ENCODE peak calls at places on chromosomes 13 and 19, in five cellular contexts. Y is lower leg skin, A is neural crest cell, N is mucosa of descending colon, U is WTC11. O is an unnamed sample.

GRCh38 chr19:41479757-41480191 is 36.8 kb downstream of the ERICH4 start:
- DNase-seq in U (no peak), A (no peak), Y (no peak), N (no peak), O (peak)

GRCh38 chr19:10817291-10818038 is 18.5 kb downstream of the TMED1 start:
- DNase-seq in Y (peak), A (no peak), N (peak), U (no peak), O (peak)

GRCh38 chr19:10118960-10119359 is 739 bp downstream of the EIF3G start:
- DNase-seq in U (no peak), A (no peak), Y (no peak), N (no peak), O (peak)

GRCh38 chr13:78820541-78820940 is 161.6 kb upstream of the OBI1 start:
- DNase-seq in Y (no peak), A (no peak), N (no peak), U (no peak), O (no peak)

GRCh38 chr13:97322740-97323342 is 100.7 kb downstream of the MBNL2 start:
- DNase-seq in Y (no peak), A (no peak), N (no peak), U (no peak), O (peak)

GRCh38 chr19:56837892-56838679 is 2.4 kb downstream of the PEG3 start:
- DNase-seq in U (no peak), A (no peak), Y (peak), N (peak), O (peak)

GRCh38 chr13:61286148-61286745 is 129.4 kb downstream of the PCDH20 start:
- DNase-seq in Y (no peak), A (no peak), U (peak), N (no peak), O (no peak)

GRCh38 chr19:46715620-46716012 is 1.3 kb downstream of the PRKD2 start:
- DNase-seq in U (no peak), A (no peak), N (no peak), Y (no peak), O (no peak)

GRCh38 chr19:37997911-37998344 is 90.9 kb downstream of the SIPA1L3 start:
- DNase-seq in Y (no peak), U (no peak), A (no peak), N (no peak), O (peak)

GRCh38 chr19:11806354-11807098 is 7.5 kb upstream of the ZNF440 start:
- DNase-seq in U (no peak), N (no peak), A (no peak), Y (no peak), O (no peak)

GRCh38 chr13:80989241-80989640 is 648.3 kb upstream of the SPRY2 start:
- DNase-seq in N (no peak), U (no peak), Y (no peak), A (no peak), O (peak)

GRCh38 chr13:34162545-34162936 is 344.6 kb downstream of the RFC3 start:
- DNase-seq in A (no peak), N (no peak), U (no peak), Y (no peak), O (no peak)

GRCh38 chr19:9945319-9945966 is 9.1 kb upstream of the OLFM2 start:
- DNase-seq in N (peak), A (no peak), Y (peak), U (peak), O (peak)

GRCh38 chr13:75635621-75636338 is at the start of gene LMO7:
- DNase-seq in A (peak), N (peak), U (peak), Y (peak), O (no peak)

GRCh38 chr13:99892189-99892588 is 79.4 kb downstream of the ZIC5 start:
- DNase-seq in N (no peak), Y (no peak), A (no peak), U (peak), O (no peak)

GRCh38 chr19:48673436-48674100 is 751 bp upstream of the NTN5 start:
- DNase-seq in A (no peak), N (no peak), U (no peak), Y (no peak), O (no peak)

GRCh38 chr19:41694196-41694595 is 6.1 kb upstream of the CEACAM7 start:
- DNase-seq in N (no peak), U (no peak), Y (peak), A (no peak), O (no peak)

GRCh38 chr19:29942404-29943261 is 594 bp downstream of the URI1 start:
- DNase-seq in N (peak), Y (peak), U (peak), A (peak), O (peak)

GRCh38 chr13:45925151-45925550 is 73.6 kb upstream of the SIAH3 start:
- DNase-seq in A (no peak), Y (no peak), N (no peak), U (no peak), O (peak)
- TF ChIP-seq CTCF in A (no peak), Y (no peak), N (no peak), U (no peak), O (peak)

DNA sequence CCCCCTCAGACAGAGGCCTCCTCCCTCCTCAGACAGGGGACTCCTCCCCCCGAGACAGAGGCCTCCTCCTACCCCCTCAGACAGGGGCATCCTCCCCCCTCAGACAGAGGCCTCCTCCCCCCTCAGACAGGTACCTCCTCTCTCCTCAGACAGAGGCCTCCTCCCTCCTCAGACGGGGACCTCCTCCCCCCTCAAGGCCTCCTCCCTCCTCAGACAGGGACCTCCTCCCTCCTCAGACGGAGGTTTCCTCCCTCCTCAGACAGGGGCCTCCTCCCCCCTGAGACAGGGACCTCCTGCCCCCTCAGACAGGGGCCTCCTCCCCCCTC is 13.9 kb downstream of the C3 start:
- DNase-seq in U (no peak), N (no peak), Y (no peak), A (no peak), O (no peak)
- TF ChIP-seq CTCF in U (no peak), N (no peak), Y (no peak), A (no peak), O (no peak)

DNA sequence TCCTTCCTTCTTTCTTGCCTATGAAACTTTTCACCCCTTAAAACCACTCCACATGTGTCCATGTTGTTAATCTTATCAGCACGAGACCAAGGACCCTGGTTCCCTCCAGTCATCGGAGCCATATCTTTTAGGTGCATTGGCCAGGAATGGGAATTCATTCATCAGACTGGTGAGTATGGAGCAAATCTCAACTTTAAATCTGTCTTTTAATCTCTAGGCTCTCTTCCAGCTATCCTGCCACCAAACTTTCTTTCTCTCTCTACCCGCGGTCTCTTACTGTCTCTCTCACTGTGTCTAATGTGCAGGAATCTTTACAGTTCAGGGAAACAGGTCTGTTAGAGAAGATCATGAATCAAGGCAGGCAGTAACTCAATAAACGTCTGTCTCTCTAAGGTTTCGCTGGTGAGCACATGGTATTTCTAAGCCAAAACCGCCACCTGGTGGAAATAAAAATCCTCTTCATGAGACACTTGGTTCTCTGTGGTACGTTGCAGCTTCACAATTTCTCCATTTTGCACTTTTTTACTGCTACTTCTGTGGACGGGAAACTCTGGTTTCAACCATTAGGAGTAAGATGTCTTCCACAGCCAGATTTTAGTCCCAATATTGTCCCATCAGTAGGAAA is 16.1 kb downstream of the LGALS16 start:
- DNase-seq in Y (no peak), U (peak), A (peak), N (no peak), O (peak)
- TF ChIP-seq CTCF in Y (no peak), U (peak), A (peak), N (no peak), O (peak)

GRCh38 chr13:48126944-48127814 is 32.3 kb upstream of the MED4 start:
- DNase-seq in Y (no peak), N (no peak), U (peak), A (no peak), O (peak)

GRCh38 chr13:48125794-48126228 is 30.9 kb upstream of the MED4 start:
- DNase-seq in U (no peak), N (no peak), Y (no peak), A (no peak), O (peak)

GRCh38 chr13:48120246-48120645 is 25.3 kb upstream of the MED4 start:
- DNase-seq in U (no peak), N (no peak), Y (no peak), A (no peak), O (no peak)

GRCh38 chr13:48121733-48122132 is 26.8 kb upstream of the MED4 start:
- DNase-seq in A (no peak), U (no peak), N (no peak), Y (no peak), O (no peak)

DNA sequence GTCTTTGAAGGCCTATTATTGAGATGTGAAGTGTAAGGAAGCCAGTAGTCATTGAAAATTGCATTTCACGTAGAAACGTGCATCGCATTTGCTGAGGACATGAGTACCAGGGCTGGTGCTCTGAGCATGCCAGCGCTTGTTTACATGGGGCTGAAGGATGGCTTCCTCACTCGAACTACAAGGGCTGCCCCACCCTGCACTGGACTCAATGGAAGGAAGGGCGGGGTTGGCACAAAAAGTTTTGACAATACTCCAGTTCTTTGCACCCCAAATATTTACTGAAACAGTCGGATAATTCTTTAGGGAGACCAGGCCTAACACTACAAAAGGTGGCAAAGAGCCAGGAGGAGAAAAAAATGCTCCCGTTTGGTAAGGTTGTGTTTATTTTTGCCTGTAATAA is 28.9 kb upstream of the MED4 start:
- DNase-seq in A (no peak), U (no peak), N (no peak), Y (no peak), O (no peak)
- TF ChIP-seq CTCF in A (no peak), U (no peak), N (no peak), Y (no peak), O (no peak)

DNA sequence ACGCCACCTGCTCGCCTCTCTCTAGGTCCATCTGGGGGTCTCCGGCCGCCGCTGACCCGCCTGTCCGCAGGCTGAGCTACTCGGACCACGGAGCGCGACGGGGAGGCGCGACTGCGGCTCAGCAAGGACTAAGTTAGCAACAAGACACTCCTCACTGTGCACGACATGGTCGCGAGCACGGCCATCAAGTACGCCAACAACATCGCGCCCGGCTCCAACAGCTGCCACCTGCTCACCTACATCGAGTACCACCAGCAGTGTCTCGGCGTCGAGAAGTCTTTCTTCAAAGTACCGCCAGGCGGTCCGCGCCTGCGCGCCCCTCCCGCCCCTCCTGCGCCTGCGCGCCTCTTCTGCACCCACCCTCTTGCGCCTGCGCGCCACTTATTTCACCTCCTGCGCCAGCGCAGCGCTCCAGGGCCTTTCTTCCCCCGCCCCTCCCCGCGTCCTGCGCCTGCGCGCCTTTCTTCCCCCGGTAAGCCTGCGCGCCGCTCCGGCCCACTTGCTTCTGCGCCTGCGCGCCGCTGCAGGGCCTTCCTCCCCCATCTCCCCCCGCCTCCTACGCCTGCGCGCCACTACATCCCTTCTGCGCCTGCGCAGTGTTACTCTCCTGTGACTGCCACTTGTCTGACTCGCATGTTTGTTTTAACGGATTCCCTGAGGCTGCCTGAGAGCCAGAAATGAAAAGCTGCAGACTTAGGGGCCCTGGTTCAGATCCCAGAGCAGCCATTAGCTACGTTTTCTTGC is 63.9 kb downstream of the ACSBG2 start:
- DNase-seq in A (peak), Y (peak), N (peak), U (peak), O (peak)
- TF ChIP-seq CTCF in A (peak), Y (no peak), N (no peak), U (no peak), O (peak)